ENCODE peak calls at places on chromosomes 5 and 9, in nine cellular contexts. Y, H, T, S, M, Q, G, C and U are unnamed samples.

GRCh38 chr5:64746446-64746845 is 22.0 kb downstream of the SREK1IP1 start:
- DNase-seq in Y (no peak), M (no peak), Q (no peak), T (no peak), H (no peak), S (no peak), G (no peak), C (no peak), U (no peak)

GRCh38 chr5:23930985-23931384 is 423.6 kb downstream of the PRDM9 start:
- DNase-seq in H (no peak), Q (no peak), G (no peak), C (no peak), Y (no peak), S (no peak), T (no peak), M (no peak), U (no peak)

GRCh38 chr5:168291281-168291960 is at the start of gene WWC1:
- DNase-seq in Q (peak; percentile 55), S (peak; percentile 89), T (peak; percentile 19), M (peak; percentile 50), G (peak; percentile 96), H (peak; percentile 75), Y (peak; percentile 61), C (peak; percentile 14), U (peak; percentile 92)

GRCh38 chr5:27706832-27707231 is 668.4 kb upstream of the CDH9 start:
- DNase-seq in Q (no peak), S (no peak), Y (no peak), M (no peak), G (no peak), C (no peak), H (no peak), T (peak; percentile 49), U (no peak)

GRCh38 chr9:4298255-4299005 is 1.4 kb downstream of the GLIS3 start:
- DNase-seq in M (peak; percentile 30), C (peak; percentile 35), H (no peak), G (peak; percentile 83), Y (no peak), S (peak; percentile 62), Q (peak; percentile 64), T (no peak), U (peak; percentile 38)

GRCh38 chr5:180343846-180344327 is 9.2 kb downstream of the GFPT2 start:
- DNase-seq in Y (no peak), C (peak; percentile 56), M (no peak), T (peak; percentile 66), H (no peak), Q (no peak), S (no peak), G (peak; percentile 62), U (no peak)

GRCh38 chr9:89541798-89542197 is 43.9 kb upstream of the SEMA4D start:
- DNase-seq in C (no peak), G (peak; percentile 28), T (no peak), Q (no peak), M (no peak), Y (no peak), S (no peak), H (no peak), U (no peak)

GRCh38 chr9:108816037-108816436 is 39.7 kb downstream of the ACTL7B start:
- DNase-seq in T (peak; percentile 65), G (no peak), C (no peak), M (no peak), S (no peak), Q (no peak), Y (no peak), H (no peak), U (no peak)

GRCh38 chr5:133316346-133317343 is 264.8 kb downstream of the HSPA4 start:
- DNase-seq in Y (no peak), M (no peak), T (no peak), G (peak; percentile 91), C (no peak), Q (no peak), H (no peak), S (no peak), U (no peak)

GRCh38 chr5:111997308-111998159 is 240.5 kb upstream of the NREP start:
- DNase-seq in C (peak; percentile 25), M (no peak), Q (peak; percentile 5), S (no peak), T (peak; percentile 96), G (no peak), Y (no peak), H (no peak), U (no peak)

GRCh38 chr9:116099821-116100220 is 53.8 kb upstream of the PAPPA start:
- DNase-seq in Q (no peak), S (no peak), C (no peak), M (no peak), Y (no peak), G (no peak), T (no peak), H (no peak), U (no peak)

GRCh38 chr5:93107141-93107540 is 473.9 kb downstream of the NR2F1-AS1 start:
- DNase-seq in G (no peak), M (no peak), S (no peak), C (no peak), T (no peak), Q (no peak), Y (no peak), H (no peak), U (no peak)

GRCh38 chr5:141050622-141051525 is at the start of gene PCDHB1:
- DNase-seq in S (no peak), T (no peak), H (peak; percentile 43), M (no peak), G (peak; percentile 73), Y (no peak), Q (no peak), C (no peak), U (peak; percentile 13)

GRCh38 chr5:122941737-122942136 is 94.8 kb downstream of the PPIC start:
- DNase-seq in Y (no peak), G (no peak), S (no peak), T (no peak), Q (no peak), C (no peak), H (no peak), M (no peak), U (no peak)

GRCh38 chr9:130681769-130682489 is 11.7 kb upstream of the EXOSC2 start:
- DNase-seq in S (peak; percentile 44), G (peak; percentile 80), Q (no peak), M (no peak), Y (no peak), T (peak; percentile 24), H (no peak), C (no peak), U (no peak)

GRCh38 chr9:125758986-125759811 is 12.0 kb downstream of the PBX3 start:
- DNase-seq in C (no peak), T (peak; percentile 95), Y (no peak), S (peak; percentile 11), H (peak; percentile 15), M (no peak), Q (no peak), G (peak; percentile 50), U (peak; percentile 71)

GRCh38 chr5:145887976-145888574 is 15.3 kb upstream of the GRXCR2 start:
- DNase-seq in Q (no peak), G (peak; percentile 88), H (peak; percentile 13), C (no peak), M (no peak), Y (peak; percentile 23), S (peak; percentile 67), T (peak; percentile 23), U (no peak)